ENCODE peak calls at places on chromosomes 4 and X, in six cellular contexts. Y is IMR-90, K is neuronal stem cell, L is H9, F is H1, X is mesenchymal stem cell. M is an unnamed sample.
A peak's percentile ranks its signal among the peaks of the same experiment; 100 is the strongest.

GRCh38 chr4:82467442-82467841 is 37.1 kb downstream of the ENOPH1 start:
- DNase-seq in Y (no peak), K (no peak), L (no peak), F (no peak), X (no peak), M (no peak)

GRCh38 chr4:115851918-115852766 is 738.7 kb upstream of the NDST4 start:
- DNase-seq in Y (no peak), K (peak; percentile 40), L (peak; percentile 73), F (peak; percentile 67), X (peak; percentile 64), M (peak; percentile 80)

GRCh38 chr4:7391637-7392437 is 42.9 kb downstream of the PSAPL1 start:
- DNase-seq in Y (no peak), K (no peak), L (peak; percentile 19), F (peak; percentile 40), X (no peak), M (no peak)

GRCh38 chr4:155543126-155543765 is 123.4 kb upstream of the GUCY1A1 start:
- DNase-seq in Y (peak; percentile 83), K (no peak), L (no peak), F (no peak), X (peak; percentile 82), M (no peak)

GRCh38 chr4:147824884-147825283 is 93.0 kb downstream of the ARHGAP10 start:
- DNase-seq in Y (no peak), K (no peak), L (no peak), F (no peak), X (no peak), M (no peak)

GRCh38 chrX:154002215-154002719 is 17.4 kb downstream of the IRAK1 start:
- DNase-seq in Y (peak; percentile 61), K (no peak), L (no peak), F (no peak), X (peak; percentile 51), M (no peak)

GRCh38 chrX:6644411-6644810 is 109.5 kb upstream of the VCX3A start:
- DNase-seq in Y (no peak), K (no peak), L (no peak), F (no peak), X (no peak), M (no peak)

GRCh38 chr4:105622269-105622668 is 69.8 kb downstream of the ARHGEF38 start:
- DNase-seq in Y (no peak), K (no peak), L (no peak), F (no peak), X (peak; percentile 58), M (no peak)

GRCh38 chrX:155745792-155746191 is 133.0 kb upstream of the TMLHE start:
- DNase-seq in Y (peak; percentile 2), K (no peak), L (no peak), F (no peak), X (peak; percentile 11), M (no peak)

GRCh38 chrX:72201836-72202536 is 20.4 kb downstream of the PIN4 start:
- DNase-seq in Y (peak; percentile 83), K (no peak), L (no peak), F (no peak), X (peak; percentile 87), M (no peak)

GRCh38 chr4:89519771-89520170 is 212.2 kb upstream of the GPRIN3 start:
- DNase-seq in Y (no peak), K (no peak), L (no peak), F (no peak), X (no peak), M (no peak)

GRCh38 chrX:17805120-17805519 is 56.0 kb downstream of the RAI2 start:
- DNase-seq in Y (no peak), K (no peak), L (peak; percentile 45), F (peak; percentile 37), X (no peak), M (no peak)

GRCh38 chrX:19954707-19955106 is 36.2 kb downstream of the BCLAF3 start:
- DNase-seq in Y (peak; percentile 6), K (no peak), L (no peak), F (no peak), X (no peak), M (no peak)

GRCh38 chr4:127622923-127623754 is 9.6 kb upstream of the INTU start:
- DNase-seq in Y (peak; percentile 33), K (peak; percentile 65), L (peak; percentile 86), F (peak; percentile 83), X (no peak), M (peak; percentile 13)

GRCh38 chrX:39020051-39020669 is 218.9 kb downstream of the MID1IP1 start:
- DNase-seq in Y (no peak), K (no peak), L (no peak), F (no peak), X (no peak), M (no peak)

GRCh38 chrX:46665232-46666162 is 91.9 kb downstream of the CHST7 start:
- DNase-seq in Y (peak; percentile 17), K (no peak), L (no peak), F (no peak), X (no peak), M (no peak)

GRCh38 chrX:76850851-76851250 is 423.3 kb downstream of the MAGEE1 start:
- DNase-seq in Y (no peak), K (no peak), L (peak; percentile 31), F (peak; percentile 33), X (no peak), M (no peak)

GRCh38 chr4:85489273-85489672 is 14.3 kb downstream of the ARHGAP24 start:
- DNase-seq in Y (peak; percentile 8), K (no peak), L (peak; percentile 41), F (no peak), X (peak; percentile 77), M (peak; percentile 17)

GRCh38 chr4:52968696-52969095 is 106.6 kb downstream of the RASL11B start:
- DNase-seq in Y (no peak), K (no peak), L (no peak), F (no peak), X (no peak), M (peak; percentile 81)

GRCh38 chr4:97819314-97819713 is 324.0 kb downstream of the STPG2 start:
- DNase-seq in Y (no peak), K (no peak), L (no peak), F (no peak), X (no peak), M (no peak)

GRCh38 chr4:136742330-136742729 is 790.0 kb downstream of the PCDH18 start:
- DNase-seq in Y (peak; percentile 75), K (no peak), L (no peak), F (no peak), X (peak; percentile 34), M (no peak)

GRCh38 chr4:6471303-6472007 is 959 bp downstream of the PPP2R2C start:
- DNase-seq in Y (no peak), K (no peak), L (peak; percentile 41), F (peak; percentile 49), X (peak; percentile 6), M (no peak)

GRCh38 chr4:77264826-77265225 is 107.8 kb downstream of the CCNG2 start:
- DNase-seq in Y (no peak), K (no peak), L (no peak), F (no peak), X (no peak), M (peak; percentile 70)

GRCh38 chr4:94566420-94566819 is 114.7 kb downstream of the PDLIM5 start:
- DNase-seq in Y (no peak), K (no peak), L (no peak), F (no peak), X (no peak), M (no peak)

DNA sequence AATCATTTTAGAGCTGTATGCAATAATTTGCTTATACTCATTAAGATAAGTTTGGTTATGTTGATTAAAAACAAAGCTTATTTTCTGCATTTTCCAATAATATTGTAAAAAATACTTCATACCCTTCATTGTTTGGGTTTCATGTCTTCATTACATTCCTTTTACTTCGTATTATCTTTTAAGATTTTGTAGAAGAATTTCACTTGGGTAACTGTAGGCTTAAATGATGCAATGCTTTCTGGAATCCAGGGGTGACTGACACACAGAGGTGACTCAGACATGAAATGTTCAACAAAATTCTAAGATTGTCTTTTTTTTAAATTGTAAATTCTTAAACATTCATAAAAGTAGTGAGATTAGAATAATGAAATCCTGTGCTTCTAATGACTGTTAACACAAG is 47.6 kb downstream of the FGF2 start:
- DNase-seq in Y (peak; percentile 90), K (no peak), L (no peak), F (no peak), X (peak; percentile 77), M (peak; percentile 15)
- H3K9ac ChIP-seq in Y (no peak overlapping the region), K (no peak overlapping the region), L (no peak overlapping the region), F (no peak overlapping the region), X (peak overlapping the region; percentile 32), M (no peak overlapping the region)

GRCh38 chr4:118773082-118773792 is 62.7 kb downstream of the SEC24D start:
- DNase-seq in Y (no peak), K (no peak), L (no peak), F (no peak), X (no peak), M (peak; percentile 87)
- H3K27ac ChIP-seq in Y (no peak overlapping the region), K (no peak overlapping the region), L (no peak overlapping the region), F (no peak overlapping the region), X (no peak overlapping the region), M (peak overlapping the region; percentile 84)

GRCh38 chr4:91114386-91114785 is 987.2 kb downstream of the CCSER1 start:
- DNase-seq in Y (no peak), K (no peak), L (peak; percentile 34), F (no peak), X (no peak), M (no peak)

GRCh38 chr4:91111556-91111955 is 984.4 kb downstream of the CCSER1 start:
- DNase-seq in Y (no peak), K (no peak), L (no peak), F (no peak), X (no peak), M (no peak)

GRCh38 chr4:91113130-91113706 is 986.0 kb downstream of the CCSER1 start:
- DNase-seq in Y (peak; percentile 6), K (peak; percentile 23), L (no peak), F (no peak), X (peak; percentile 34), M (peak; percentile 38)

DNA sequence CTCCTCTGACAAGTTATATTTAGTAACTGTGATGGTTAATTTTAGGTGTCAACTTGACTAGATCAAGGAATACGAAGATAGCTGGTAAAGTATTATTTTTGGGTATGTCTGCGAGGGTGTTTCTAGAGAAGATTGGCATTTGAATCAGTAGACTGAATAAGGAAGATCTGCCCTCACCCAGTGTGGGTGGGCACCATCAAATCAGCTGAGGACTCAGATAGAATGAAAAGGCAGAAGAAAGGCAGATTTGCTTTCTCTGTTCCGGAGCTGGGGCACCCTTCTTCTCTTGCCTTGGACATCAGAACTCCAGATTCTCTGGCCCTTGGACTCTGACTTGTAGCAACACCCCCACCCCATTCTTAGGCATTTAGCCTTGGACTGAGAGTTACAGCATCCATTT is 981.6 kb downstream of the CCSER1 start:
- DNase-seq in Y (no peak), K (no peak), L (no peak), F (no peak), X (no peak), M (no peak)
- H4K91ac ChIP-seq in Y (no peak overlapping the region), K (no peak overlapping the region), L (no peak overlapping the region), F (no peak overlapping the region), X (no peak overlapping the region), M (no peak overlapping the region)

GRCh38 chrX:129771266-129771995 is 8.3 kb upstream of the SASH3 start:
- DNase-seq in Y (no peak), K (no peak), L (no peak), F (no peak), X (no peak), M (no peak)

GRCh38 chrX:129777218-129777768 is 2.5 kb upstream of the SASH3 start:
- DNase-seq in Y (no peak), K (no peak), L (no peak), F (no peak), X (no peak), M (no peak)

GRCh38 chrX:129772796-129773431 is 6.8 kb upstream of the SASH3 start:
- DNase-seq in Y (no peak), K (no peak), L (no peak), F (no peak), X (no peak), M (peak; percentile 28)

GRCh38 chrX:129769467-129770154 is 10.1 kb upstream of the SASH3 start:
- DNase-seq in Y (no peak), K (no peak), L (no peak), F (no peak), X (no peak), M (no peak)

GRCh38 chrX:129773649-129774458 is 5.9 kb upstream of the SASH3 start:
- DNase-seq in Y (no peak), K (no peak), L (no peak), F (no peak), X (no peak), M (no peak)
- H3K9ac ChIP-seq in Y (no peak overlapping the region), K (no peak overlapping the region), L (no peak overlapping the region), F (no peak overlapping the region), X (no peak overlapping the region), M (no peak overlapping the region)

M was measured in trophoblast cell.